ENCODE peak calls at places on chromosomes 2 and 18, in four cellular contexts. One of them, this sample, is unnamed.

GRCh38 chr2:39875182-39875913 is 96.3 kb upstream of the THUMPD2 start:
- DNase-seq in GM13976: no peak
- DNase-seq in ascending aorta: peak; percentile 75
- DNase-seq in pancreas: no peak
- DNase-seq in this sample: no peak

GRCh38 chr2:174753038-174753633 is 11.1 kb downstream of the CHRNA1 start:
- DNase-seq in GM13976: no peak
- DNase-seq in ascending aorta: peak; percentile 48
- DNase-seq in pancreas: no peak
- DNase-seq in this sample: no peak

GRCh38 chr2:85248741-85249524 is 78.9 kb downstream of the TGOLN2 start:
- DNase-seq in GM13976: no peak
- DNase-seq in ascending aorta: peak; percentile 80
- DNase-seq in pancreas: no peak
- DNase-seq in this sample: no peak

GRCh38 chr2:26185954-26186353 is 13.1 kb downstream of the GAREM2 start:
- DNase-seq in GM13976: no peak
- DNase-seq in ascending aorta: peak; percentile 50
- DNase-seq in pancreas: no peak
- DNase-seq in this sample: no peak

GRCh38 chr2:157168501-157168900 is 89.0 kb upstream of the GALNT5 start:
- DNase-seq in GM13976: no peak
- DNase-seq in ascending aorta: no peak
- DNase-seq in pancreas: no peak
- DNase-seq in this sample: no peak

GRCh38 chr2:69890881-69891280 is 2.9 kb upstream of the SNRNP27 start:
- DNase-seq in GM13976: no peak
- DNase-seq in ascending aorta: no peak
- DNase-seq in pancreas: no peak
- DNase-seq in this sample: no peak

GRCh38 chr2:241410739-241411176 is 54.7 kb downstream of the FARP2 start:
- DNase-seq in GM13976: no peak
- DNase-seq in ascending aorta: no peak
- DNase-seq in pancreas: peak; percentile 35
- DNase-seq in this sample: peak; percentile 2

GRCh38 chr2:227415538-227416424 is 28.0 kb upstream of the SCYGR1 start:
- DNase-seq in GM13976: no peak
- DNase-seq in ascending aorta: peak; percentile 71
- DNase-seq in pancreas: no peak
- DNase-seq in this sample: no peak

GRCh38 chr2:99451280-99451679 is 38.5 kb downstream of the REV1 start:
- DNase-seq in GM13976: no peak
- DNase-seq in ascending aorta: no peak
- DNase-seq in pancreas: no peak
- DNase-seq in this sample: no peak

GRCh38 chr2:26722328-26722727 is 29.8 kb downstream of the KCNK3 start:
- DNase-seq in GM13976: no peak
- DNase-seq in ascending aorta: no peak
- DNase-seq in pancreas: no peak
- DNase-seq in this sample: no peak

GRCh38 chr18:9172506-9173127 is 36.0 kb downstream of the ANKRD12 start:
- DNase-seq in GM13976: no peak
- DNase-seq in ascending aorta: no peak
- DNase-seq in pancreas: no peak
- DNase-seq in this sample: no peak

GRCh38 chr2:62498739-62499138 is 7.3 kb downstream of the TMEM17 start:
- DNase-seq in GM13976: no peak
- DNase-seq in ascending aorta: no peak
- DNase-seq in pancreas: no peak
- DNase-seq in this sample: no peak

GRCh38 chr2:82478641-82479040 is 1980.4 kb downstream of the SUCLG1 start:
- DNase-seq in GM13976: no peak
- DNase-seq in ascending aorta: no peak
- DNase-seq in pancreas: no peak
- DNase-seq in this sample: no peak

GRCh38 chr2:185208261-185208660 is 530.3 kb upstream of the FSIP2 start:
- DNase-seq in GM13976: no peak
- DNase-seq in ascending aorta: no peak
- DNase-seq in pancreas: peak; percentile 56
- DNase-seq in this sample: peak; percentile 26

GRCh38 chr2:232350804-232351685 is 27.5 kb upstream of the ALPP start:
- DNase-seq in GM13976: no peak
- DNase-seq in ascending aorta: no peak
- DNase-seq in pancreas: no peak
- DNase-seq in this sample: no peak

GRCh38 chr18:62526098-62527025 is 3.5 kb downstream of the ZCCHC2 start:
- DNase-seq in GM13976: peak; percentile 87
- DNase-seq in ascending aorta: peak; percentile 92
- DNase-seq in pancreas: peak; percentile 81
- DNase-seq in this sample: peak; percentile 69

GRCh38 chr2:240836781-240837467 is 16.9 kb upstream of the KIF1A start:
- DNase-seq in GM13976: no peak
- DNase-seq in ascending aorta: peak; percentile 66
- DNase-seq in pancreas: no peak
- DNase-seq in this sample: no peak

GRCh38 chr2:210452194-210452593 is 24.4 kb downstream of the LANCL1 start:
- DNase-seq in GM13976: no peak
- DNase-seq in ascending aorta: no peak
- DNase-seq in pancreas: no peak
- DNase-seq in this sample: no peak

GRCh38 chr2:43934567-43934966 is 61.2 kb downstream of the LRPPRC start:
- DNase-seq in GM13976: no peak
- DNase-seq in ascending aorta: no peak
- DNase-seq in pancreas: no peak
- DNase-seq in this sample: no peak

GRCh38 chr2:98297817-98298684 is 48.2 kb upstream of the CNGA3 start:
- DNase-seq in GM13976: no peak
- DNase-seq in ascending aorta: no peak
- DNase-seq in pancreas: no peak
- DNase-seq in this sample: no peak

GRCh38 chr2:239588451-239589269 is 187.8 kb upstream of the HDAC4 start:
- DNase-seq in GM13976: no peak
- DNase-seq in ascending aorta: no peak
- DNase-seq in pancreas: no peak
- DNase-seq in this sample: no peak

GRCh38 chr2:156399950-156400703 is 36.1 kb upstream of the GPD2 start:
- DNase-seq in GM13976: peak; percentile 65
- DNase-seq in ascending aorta: peak; percentile 91
- DNase-seq in pancreas: peak; percentile 88
- DNase-seq in this sample: no peak

GRCh38 chr18:25832008-25832604 is 258.3 kb downstream of the SS18 start:
- DNase-seq in GM13976: peak; percentile 56
- DNase-seq in ascending aorta: no peak
- DNase-seq in pancreas: peak; percentile 22
- DNase-seq in this sample: peak; percentile 65

GRCh38 chr2:121489944-121490585 is 40.6 kb upstream of the RNU4ATAC start:
- DNase-seq in GM13976: no peak
- DNase-seq in ascending aorta: no peak
- DNase-seq in pancreas: no peak
- DNase-seq in this sample: no peak

GRCh38 chr2:240565267-240566202 is 2.7 kb upstream of the RNPEPL1 start:
- DNase-seq in GM13976: peak; percentile 77
- DNase-seq in ascending aorta: peak; percentile 90
- DNase-seq in pancreas: peak; percentile 79
- DNase-seq in this sample: no peak

GRCh38 chr2:156306821-156307220 is 25.7 kb downstream of the NR4A2 start:
- DNase-seq in GM13976: no peak
- DNase-seq in ascending aorta: no peak
- DNase-seq in pancreas: no peak
- DNase-seq in this sample: no peak

GRCh38 chr2:17752892-17753802 is 463 bp downstream of the SMC6 start:
- DNase-seq in GM13976: peak; percentile 56
- DNase-seq in ascending aorta: no peak
- DNase-seq in pancreas: peak; percentile 52
- DNase-seq in this sample: peak; percentile 46

GRCh38 chr2:239396881-239397681 is 3.7 kb downstream of the HDAC4 start:
- DNase-seq in GM13976: no peak
- DNase-seq in ascending aorta: peak; percentile 55
- DNase-seq in pancreas: peak; percentile 48
- DNase-seq in this sample: no peak

GRCh38 chr2:149001496-149001895 is 37.0 kb upstream of the LYPD6B start:
- DNase-seq in GM13976: peak; percentile 10
- DNase-seq in ascending aorta: no peak
- DNase-seq in pancreas: no peak
- DNase-seq in this sample: no peak
- TF ChIP-seq CTCF in GM13976: no peak
- TF ChIP-seq CTCF in ascending aorta: no peak
- TF ChIP-seq CTCF in pancreas: no peak
- TF ChIP-seq CTCF in this sample: no peak

GRCh38 chr2:181946444-181947127 is 39.1 kb upstream of the PPP1R1C start:
- DNase-seq in GM13976: no peak
- DNase-seq in ascending aorta: no peak
- DNase-seq in pancreas: no peak
- DNase-seq in this sample: no peak

GRCh38 chr2:181944914-181945291 is 40.8 kb upstream of the PPP1R1C start:
- DNase-seq in GM13976: no peak
- DNase-seq in ascending aorta: no peak
- DNase-seq in pancreas: no peak
- DNase-seq in this sample: no peak

GRCh38 chr2:181949047-181949446 is 36.6 kb upstream of the PPP1R1C start:
- DNase-seq in GM13976: no peak
- DNase-seq in ascending aorta: no peak
- DNase-seq in pancreas: no peak
- DNase-seq in this sample: no peak

GRCh38 chr2:181947273-181947672 is 38.4 kb upstream of the PPP1R1C start:
- DNase-seq in GM13976: no peak
- DNase-seq in ascending aorta: no peak
- DNase-seq in pancreas: no peak
- DNase-seq in this sample: no peak

GRCh38 chr2:181948227-181948626 is 37.4 kb upstream of the PPP1R1C start:
- DNase-seq in GM13976: no peak
- DNase-seq in ascending aorta: no peak
- DNase-seq in pancreas: no peak
- DNase-seq in this sample: no peak
- TF ChIP-seq CTCF in GM13976: no peak
- TF ChIP-seq CTCF in ascending aorta: no peak
- TF ChIP-seq CTCF in pancreas: no peak
- TF ChIP-seq CTCF in this sample: no peak

GRCh38 chr2:200658278-200658864 is 72.6 kb downstream of the AOX1 start:
- DNase-seq in GM13976: no peak
- DNase-seq in ascending aorta: no peak
- DNase-seq in pancreas: no peak
- DNase-seq in this sample: no peak
- TF ChIP-seq CTCF in GM13976: no peak
- TF ChIP-seq CTCF in ascending aorta: no peak
- TF ChIP-seq CTCF in pancreas: no peak
- TF ChIP-seq CTCF in this sample: no peak

GRCh38 chr2:47509981-47510380 is 107.0 kb downstream of the MSH2 start:
- DNase-seq in GM13976: no peak
- DNase-seq in ascending aorta: no peak
- DNase-seq in pancreas: no peak
- DNase-seq in this sample: no peak
- TF ChIP-seq CTCF in GM13976: no peak
- TF ChIP-seq CTCF in ascending aorta: no peak
- TF ChIP-seq CTCF in pancreas: no peak
- TF ChIP-seq CTCF in this sample: no peak

GRCh38 chr18:67199993-67200617 is 316.4 kb downstream of the DSEL start:
- DNase-seq in GM13976: peak; percentile 38
- DNase-seq in ascending aorta: no peak
- DNase-seq in pancreas: no peak
- DNase-seq in this sample: no peak

GRCh38 chr18:67200665-67201064 is 315.9 kb downstream of the DSEL start:
- DNase-seq in GM13976: no peak
- DNase-seq in ascending aorta: no peak
- DNase-seq in pancreas: no peak
- DNase-seq in this sample: no peak

GRCh38 chr18:67192535-67192934 is 324.0 kb downstream of the DSEL start:
- DNase-seq in GM13976: no peak
- DNase-seq in ascending aorta: no peak
- DNase-seq in pancreas: no peak
- DNase-seq in this sample: no peak

DNA sequence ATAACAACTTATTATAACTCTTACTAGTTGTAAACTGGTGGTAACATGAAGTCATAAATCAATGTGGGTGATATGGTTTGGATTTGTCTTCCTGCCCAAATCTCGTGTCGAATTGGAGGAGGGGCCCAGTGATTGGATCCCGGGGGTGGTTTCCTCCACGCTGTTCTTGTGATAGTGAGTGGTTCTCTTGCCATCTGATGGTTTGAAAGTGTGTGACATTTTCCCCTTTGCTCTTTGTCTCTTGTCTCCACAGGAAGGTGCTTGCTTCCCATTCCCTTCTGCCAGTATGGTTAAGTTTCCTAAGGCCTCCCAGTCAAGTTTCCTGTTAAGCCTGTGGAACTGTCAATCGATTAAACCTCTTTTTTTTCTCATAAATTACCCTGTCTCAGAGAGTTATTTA is 321.6 kb downstream of the DSEL start:
- DNase-seq in GM13976: no peak
- DNase-seq in ascending aorta: no peak
- DNase-seq in pancreas: no peak
- DNase-seq in this sample: no peak
- TF ChIP-seq CTCF in GM13976: no peak
- TF ChIP-seq CTCF in ascending aorta: no peak
- TF ChIP-seq CTCF in pancreas: no peak
- TF ChIP-seq CTCF in this sample: no peak

GRCh38 chr18:3297025-3297984 is 35.4 kb downstream of the MYL12B start:
- DNase-seq in GM13976: peak; percentile 82
- DNase-seq in ascending aorta: peak; percentile 87
- DNase-seq in pancreas: peak; percentile 98
- DNase-seq in this sample: peak; percentile 84
- TF ChIP-seq CTCF in GM13976: peak; percentile 93
- TF ChIP-seq CTCF in ascending aorta: no peak
- TF ChIP-seq CTCF in pancreas: no peak
- TF ChIP-seq CTCF in this sample: peak; percentile 94

DNA sequence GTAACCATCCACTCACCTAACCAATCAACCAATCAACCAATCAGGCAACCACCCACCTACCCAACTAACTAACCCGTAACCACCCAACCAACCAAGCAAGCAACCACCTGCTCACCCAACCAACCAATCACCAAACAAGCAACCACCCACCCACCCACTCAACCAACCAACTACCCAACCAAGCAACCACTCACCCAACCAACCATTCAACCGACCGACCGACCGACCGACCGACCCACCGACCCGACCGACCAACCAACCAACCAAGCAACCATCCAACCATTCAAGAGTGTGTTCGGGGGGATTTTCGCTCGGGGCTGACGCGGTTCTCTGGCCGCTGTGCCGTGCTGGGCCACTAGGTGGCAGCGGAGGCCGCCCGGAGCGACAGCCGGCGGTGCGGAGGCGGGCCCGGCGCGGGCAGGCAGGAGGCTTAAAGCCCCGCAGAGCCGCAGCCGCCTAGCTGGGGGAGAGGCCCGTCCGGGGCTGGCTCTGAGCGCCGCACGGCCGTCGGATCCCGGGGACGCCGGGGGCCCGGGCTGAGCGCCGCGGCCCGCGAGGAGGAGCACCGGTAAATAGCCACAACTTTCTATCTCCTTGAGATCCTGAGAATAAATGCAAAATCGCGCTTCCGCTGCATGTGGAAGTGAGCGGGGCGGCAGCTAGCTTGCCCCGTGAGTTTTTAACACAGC is at the start of gene MC5R:
- DNase-seq in GM13976: peak; percentile 94
- DNase-seq in ascending aorta: peak; percentile 68
- DNase-seq in pancreas: peak; percentile 65
- DNase-seq in this sample: peak; percentile 76
- TF ChIP-seq CTCF in GM13976: peak; percentile 99
- TF ChIP-seq CTCF in ascending aorta: peak; percentile 86
- TF ChIP-seq CTCF in pancreas: peak; percentile 66
- TF ChIP-seq CTCF in this sample: peak; percentile 80